ENCODE peak calls at places on chromosome 5, in five cellular contexts. H, S, K, B and D are unnamed samples. For H3K27me3, the result is how much of the 10 kb centered on the place peaks cover.

GRCh38 chr5:59393585-59394289 is 499.8 kb downstream of the PDE4D start:
- DNase-seq in K (no peak), B (no peak), H (no peak), S (no peak), D (no peak)

GRCh38 chr5:179558912-179559279 is 8.5 kb downstream of the RUFY1 start:
- DNase-seq in B (no peak), H (no peak), S (peak), K (peak), D (peak)

GRCh38 chr5:148730272-148730954 is 76.1 kb upstream of the HTR4 start:
- DNase-seq in K (no peak), S (peak), H (no peak), B (no peak), D (no peak)

GRCh38 chr5:58300346-58300745 is 159.5 kb downstream of the PLK2 start:
- DNase-seq in B (no peak), K (no peak), S (no peak), H (no peak), D (no peak)

GRCh38 chr5:6461793-6462650 is 13.4 kb downstream of the UBE2QL1 start:
- DNase-seq in S (no peak), K (no peak), H (no peak), B (no peak), D (peak)

GRCh38 chr5:111224561-111224989 is 391 bp downstream of the CAMK4 start:
- DNase-seq in K (no peak), B (no peak), S (no peak), H (no peak), D (peak)

GRCh38 chr5:180950291-180950949 is 38.2 kb upstream of the BTNL3 start:
- DNase-seq in B (no peak), S (no peak), K (no peak), H (no peak), D (no peak)

GRCh38 chr5:9069650-9070049 is 476.2 kb downstream of the SEMA5A start:
- DNase-seq in H (no peak), B (no peak), K (no peak), S (no peak), D (no peak)

GRCh38 chr5:68683632-68684035 is 410.2 kb upstream of the SLC30A5 start:
- DNase-seq in K (no peak), H (no peak), S (peak), B (no peak), D (no peak)

GRCh38 chr5:155735388-155735787 is 591.6 kb upstream of the SGCD start:
- DNase-seq in S (peak), B (no peak), K (no peak), H (no peak), D (no peak)

GRCh38 chr5:103178167-103178566 is 58.1 kb downstream of the PPIP5K2 start:
- DNase-seq in B (no peak), K (no peak), H (peak), S (no peak), D (no peak)

GRCh38 chr5:172840077-172840777 is 6.2 kb downstream of the ERGIC1 start:
- DNase-seq in H (no peak), K (no peak), B (no peak), S (no peak), D (no peak)

GRCh38 chr5:10741661-10742060 is 19.4 kb downstream of the DAP start:
- DNase-seq in B (no peak), K (no peak), H (peak), S (no peak), D (no peak)

GRCh38 chr5:126998201-126998631 is 32.1 kb downstream of the MARCHF3 start:
- DNase-seq in H (no peak), B (no peak), S (peak), K (no peak), D (no peak)

GRCh38 chr5:56622146-56622545 is 193.2 kb upstream of the MAP3K1 start:
- DNase-seq in B (no peak), S (no peak), K (no peak), H (no peak), D (no peak)

GRCh38 chr5:116037236-116037822 is 5.1 kb downstream of the ARL14EPL start:
- DNase-seq in S (no peak), H (no peak), B (no peak), K (no peak), D (no peak)

GRCh38 chr5:176996780-176997179 is 9.8 kb downstream of the UIMC1 start:
- DNase-seq in S (no peak), K (no peak), H (no peak), B (no peak), D (no peak)

GRCh38 chr5:143605403-143606005 is 202.0 kb upstream of the NR3C1 start:
- DNase-seq in S (no peak), H (no peak), K (no peak), B (no peak), D (peak)

GRCh38 chr5:130580264-130580663 is 584.8 kb downstream of the HINT1 start:
- DNase-seq in K (no peak), S (no peak), B (no peak), H (no peak), D (no peak)
- H3K4me3 ChIP-seq in K (no peak), S (no peak), B (no peak), H (no peak), D (no peak)

GRCh38 chr5:611731-612486 is at the start of gene CEP72:
- DNase-seq in S (peak), K (peak), H (peak), B (peak), D (peak)
- TF ChIP-seq POLR2A in S (no peak), K (no peak), H (peak), B (no peak), D (no peak)

DNA sequence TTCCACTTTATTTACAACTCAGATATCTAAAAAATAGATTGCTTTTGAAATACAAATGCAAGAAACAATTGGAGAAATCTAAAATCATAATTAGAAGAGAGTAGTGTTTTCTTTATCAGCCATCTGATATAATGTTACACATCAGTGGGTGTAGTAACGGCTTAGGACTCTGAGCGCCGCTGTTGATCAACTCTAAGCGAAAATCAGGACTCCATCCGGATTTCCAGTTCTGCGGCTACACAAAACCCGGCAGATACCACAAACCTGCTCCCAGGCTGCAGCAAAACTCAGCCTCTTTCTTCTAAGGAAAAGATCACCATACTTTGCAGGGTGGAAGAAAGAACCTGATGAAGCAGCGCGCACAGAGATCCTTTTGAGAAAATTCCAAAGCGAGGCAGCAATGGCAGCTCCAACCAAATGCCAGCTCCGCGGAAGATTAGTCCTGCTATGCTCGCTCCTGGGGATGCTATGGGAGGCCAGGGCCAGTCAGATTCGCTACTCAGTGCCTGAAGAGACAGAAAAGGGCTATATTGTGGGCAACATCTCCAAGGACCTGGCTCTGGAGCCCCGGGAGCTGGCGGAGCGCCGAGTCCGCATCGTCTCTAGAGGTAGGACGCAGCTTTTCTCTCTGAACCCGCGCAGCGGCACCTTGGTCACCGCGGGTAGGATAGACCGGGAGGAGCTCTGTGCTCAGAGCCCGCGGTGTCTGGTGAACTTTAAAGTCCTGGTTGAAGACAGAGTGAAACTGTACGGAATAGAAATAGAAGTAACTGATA is at the start of gene PCDHGA9:
- DNase-seq in S (peak), B (no peak), K (no peak), H (peak), D (no peak)
- H3K27me3 ChIP-seq in S (under half), B (under half), K (under half), H (under half), D (under half)

GRCh38 chr5:159051431-159052281 is 48.1 kb downstream of the EBF1 start:
- DNase-seq in H (no peak), S (peak), K (no peak), B (no peak), D (peak)
- H3K4me3 ChIP-seq in H (no peak), S (no peak), K (peak), B (peak), D (peak)

GRCh38 chr5:62137628-62138027 is 168.4 kb upstream of the KIF2A start:
- DNase-seq in S (no peak), K (no peak), H (no peak), B (no peak), D (no peak)
- TF ChIP-seq POLR2A in S (no peak), K (no peak), H (no peak), B (no peak), D (no peak)

GRCh38 chr5:159101689-159102088 is 2.0 kb upstream of the EBF1 start:
- DNase-seq in S (no peak), B (no peak), K (no peak), H (no peak), D (no peak)

GRCh38 chr5:159104058-159104651 is 4.4 kb upstream of the EBF1 start:
- DNase-seq in B (no peak), S (no peak), K (no peak), H (no peak), D (peak)

GRCh38 chr5:159102294-159102934 is 2.7 kb upstream of the EBF1 start:
- DNase-seq in H (no peak), B (no peak), K (no peak), S (no peak), D (no peak)

GRCh38 chr5:159104759-159105317 is 5.1 kb upstream of the EBF1 start:
- DNase-seq in S (no peak), K (no peak), B (no peak), H (no peak), D (no peak)

DNA sequence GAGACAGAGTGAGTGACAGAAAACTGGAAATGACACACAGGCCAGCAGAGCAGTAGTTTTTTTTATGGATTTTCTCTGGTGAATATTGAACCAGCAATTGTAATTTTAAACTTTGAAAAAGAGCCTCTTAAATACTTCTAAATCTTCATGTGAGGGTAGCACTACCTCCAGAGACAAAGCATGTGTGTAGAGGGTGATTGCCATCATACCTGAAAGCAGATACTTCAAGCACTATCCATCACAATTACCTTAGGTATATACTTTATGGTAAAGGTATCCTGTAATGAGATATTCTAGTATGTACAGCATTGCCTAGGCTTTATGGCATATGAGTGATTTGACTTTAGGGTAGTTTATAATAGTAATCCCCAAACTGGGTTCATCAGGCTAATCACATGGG is 3.4 kb upstream of the EBF1 start:
- DNase-seq in B (no peak), S (no peak), H (no peak), K (no peak), D (no peak)
- H3K27me3 ChIP-seq in B (half or more), S (under half), H (under half), K (half or more), D (under half)

DNA sequence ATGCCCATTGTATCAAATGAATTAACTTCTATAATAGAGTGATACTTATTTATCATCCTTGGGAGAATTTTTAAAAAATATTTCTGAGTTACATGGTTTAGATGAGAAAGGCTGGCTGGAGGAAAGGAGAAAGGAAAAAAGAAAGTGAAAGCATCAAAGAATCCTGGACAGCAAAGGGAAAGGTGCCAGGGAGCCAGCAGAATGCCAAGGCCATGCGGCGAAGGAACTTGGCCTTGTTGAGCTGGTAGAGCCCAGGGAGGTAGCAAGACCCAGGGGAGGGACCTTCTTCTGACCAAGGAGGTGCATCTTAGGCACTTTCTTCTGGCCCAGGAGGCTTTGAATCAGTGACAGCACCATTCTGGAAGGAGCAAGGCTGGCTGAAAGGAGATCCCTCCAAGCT is 240.5 kb downstream of the ENC1 start:
- DNase-seq in S (peak), H (no peak), B (no peak), K (no peak), D (peak)
- H3K4me3 ChIP-seq in S (no peak), H (no peak), B (no peak), K (no peak), D (no peak)

DNA sequence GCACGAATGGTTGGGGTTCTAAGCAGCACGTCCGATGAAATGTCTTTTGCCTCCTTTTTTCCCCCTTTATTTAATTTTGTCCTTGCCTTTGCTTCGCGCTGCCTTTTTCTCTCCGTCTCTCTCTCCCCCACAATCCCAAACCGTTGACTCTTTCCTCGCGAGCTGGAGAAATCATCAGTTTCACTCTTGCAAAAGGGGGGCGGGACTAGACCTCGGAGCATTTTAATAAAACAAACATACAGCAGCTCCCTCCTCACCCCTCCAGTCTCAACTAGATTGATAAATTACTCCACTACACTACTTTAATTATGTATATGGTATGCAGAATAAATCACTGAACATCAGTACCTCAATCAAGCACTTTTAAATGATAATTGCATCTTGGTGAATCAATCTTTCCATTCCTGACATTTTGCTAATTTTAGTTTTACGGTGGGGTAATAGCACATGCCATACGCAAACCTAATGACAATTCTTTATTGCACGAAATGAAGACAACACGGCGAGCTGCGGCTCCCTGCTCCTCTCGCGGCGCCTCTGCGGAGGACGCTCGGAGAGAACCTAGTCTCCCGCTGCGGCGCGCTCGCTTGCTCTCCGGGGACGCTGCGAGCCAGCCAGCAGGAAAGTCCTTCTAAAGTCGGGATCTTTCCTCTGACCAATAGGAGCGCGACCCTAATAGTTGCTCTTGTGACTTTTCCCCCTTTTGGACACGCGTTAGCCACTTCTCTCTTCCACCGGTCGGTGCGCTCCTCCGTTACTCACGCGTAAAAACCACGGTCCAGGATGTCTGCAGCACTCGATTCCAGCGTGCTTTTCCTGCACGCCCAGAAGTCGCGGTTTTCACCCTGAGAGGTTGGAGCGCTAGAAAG is 816 bp upstream of the MEF2C start:
- DNase-seq in S (peak), K (peak), B (no peak), H (peak), D (peak)
- TF ChIP-seq POLR2A in S (peak), K (no peak), B (no peak), H (no peak), D (no peak)